ENCODE peak calls at places on chromosomes 5 and 9, in nine cellular contexts. U is heart left ventricle, M is fibroblast of pulmonary artery, Y is IMR-90, L is mesendoderm, V is astrocyte of the spinal cord, D is astrocyte, H is lower leg skin, W is HCT116. Z is an unnamed sample.
A peak's percentile ranks its signal among the peaks of the same experiment; 100 is the strongest.

GRCh38 chr9:88953401-88954029 is 37.8 kb upstream of the S1PR3 start:
- DNase-seq in U (no peak), M (peak; percentile 57), Y (peak; percentile 73), L (no peak), V (peak; percentile 75), D (peak; percentile 80), H (peak; percentile 81), W (no peak), Z (no peak)

GRCh38 chr5:139787257-139787567 is 8.4 kb upstream of the PSD2 start:
- DNase-seq in U (no peak), M (no peak), Y (no peak), L (no peak), V (no peak), D (no peak), H (no peak), W (no peak), Z (no peak)

GRCh38 chr5:119570935-119571334 is 58.4 kb upstream of the FAM170A start:
- DNase-seq in U (no peak), M (no peak), Y (no peak), L (no peak), V (no peak), D (no peak), H (no peak), W (no peak), Z (no peak)

GRCh38 chr9:22052376-22052945 is 43.4 kb upstream of the CDKN2B start:
- DNase-seq in U (no peak), M (peak; percentile 95), Y (peak; percentile 99), L (no peak), V (peak; percentile 99), D (peak; percentile 100), H (no peak), W (peak; percentile 75), Z (no peak)

GRCh38 chr9:93224591-93224990 is 40.7 kb downstream of the WNK2 start:
- DNase-seq in U (no peak), M (no peak), Y (no peak), L (peak; percentile 68), V (no peak), D (no peak), H (no peak), W (peak; percentile 7), Z (no peak)

GRCh38 chr9:133735894-133736293 is 2.3 kb downstream of the SARDH start:
- DNase-seq in U (no peak), M (no peak), Y (no peak), L (no peak), V (no peak), D (no peak), H (peak; percentile 21), W (no peak), Z (no peak)

GRCh38 chr9:92094655-92095054 is 20.6 kb downstream of the SPTLC1 start:
- DNase-seq in U (no peak), M (no peak), Y (peak; percentile 43), L (peak; percentile 72), V (peak; percentile 5), D (peak; percentile 18), H (no peak), W (peak; percentile 66), Z (no peak)

GRCh38 chr5:4879693-4880303 is 260.3 kb upstream of the ADAMTS16 start:
- DNase-seq in U (peak; percentile 66), M (peak; percentile 73), Y (peak; percentile 47), L (peak; percentile 80), V (peak; percentile 79), D (peak; percentile 48), H (peak; percentile 92), W (peak; percentile 39), Z (no peak)

GRCh38 chr5:115214541-115214940 is 44.8 kb upstream of the TRIM36 start:
- DNase-seq in U (no peak), M (no peak), Y (peak; percentile 68), L (no peak), V (no peak), D (no peak), H (no peak), W (no peak), Z (no peak)

GRCh38 chr5:120326651-120327050 is 137.4 kb upstream of the PRR16 start:
- DNase-seq in U (no peak), M (no peak), Y (peak; percentile 47), L (no peak), V (no peak), D (no peak), H (no peak), W (no peak), Z (no peak)

GRCh38 chr9:12814877-12815237 is 40.0 kb downstream of the LURAP1L start:
- DNase-seq in U (no peak), M (no peak), Y (no peak), L (no peak), V (no peak), D (no peak), H (no peak), W (no peak), Z (no peak)

GRCh38 chr5:36090033-36090432 is 23.4 kb upstream of the UGT3A2 start:
- DNase-seq in U (no peak), M (peak; percentile 32), Y (peak; percentile 17), L (peak; percentile 95), V (peak; percentile 5), D (no peak), H (no peak), W (peak; percentile 29), Z (no peak)

GRCh38 chr5:132510076-132510475 is 19.5 kb upstream of the IRF1 start:
- DNase-seq in U (no peak), M (peak; percentile 85), Y (peak; percentile 96), L (no peak), V (peak; percentile 88), D (peak; percentile 90), H (no peak), W (no peak), Z (no peak)

GRCh38 chr9:92392690-92393089 is 11.7 kb downstream of the OGN start:
- DNase-seq in U (no peak), M (no peak), Y (peak; percentile 30), L (no peak), V (no peak), D (no peak), H (no peak), W (no peak), Z (no peak)

GRCh38 chr9:69173891-69174644 is at the start of gene TJP2:
- DNase-seq in U (peak; percentile 86), M (peak; percentile 60), Y (peak; percentile 75), L (peak; percentile 84), V (peak; percentile 75), D (peak; percentile 66), H (peak; percentile 92), W (no peak), Z (peak; percentile 92)

GRCh38 chr5:122076023-122076422 is 2.0 kb downstream of the LOX start:
- DNase-seq in U (no peak), M (peak; percentile 77), Y (no peak), L (no peak), V (peak; percentile 50), D (peak; percentile 38), H (no peak), W (no peak), Z (no peak)

GRCh38 chr5:131394128-131394527 is 130.3 kb downstream of the CDC42SE2 start:
- DNase-seq in U (no peak), M (peak; percentile 75), Y (peak; percentile 69), L (no peak), V (peak; percentile 68), D (peak; percentile 59), H (no peak), W (no peak), Z (no peak)

GRCh38 chr9:96100385-96100978 is 201.5 kb downstream of the HSD17B3 start:
- DNase-seq in U (no peak), M (no peak), Y (no peak), L (peak; percentile 47), V (no peak), D (no peak), H (peak; percentile 67), W (no peak), Z (no peak)

GRCh38 chr9:27529316-27530278 is at the start of gene MOB3B:
- DNase-seq in U (peak; percentile 80), M (peak; percentile 66), Y (peak; percentile 50), L (peak; percentile 84), V (peak; percentile 69), D (peak; percentile 19), H (peak; percentile 97), W (peak; percentile 8), Z (peak; percentile 86)

GRCh38 chr9:116087751-116088194 is 65.8 kb upstream of the PAPPA start:
- DNase-seq in U (no peak), M (peak; percentile 72), Y (peak; percentile 85), L (peak; percentile 14), V (peak; percentile 81), D (peak; percentile 84), H (no peak), W (no peak), Z (no peak)

GRCh38 chr9:34377402-34377741 is 674 bp upstream of the MYORG start:
- DNase-seq in U (no peak), M (no peak), Y (no peak), L (no peak), V (no peak), D (no peak), H (peak; percentile 87), W (no peak), Z (peak; percentile 62)

GRCh38 chr5:645421-645820 is 33.3 kb downstream of the CEP72 start:
- DNase-seq in U (no peak), M (no peak), Y (no peak), L (no peak), V (no peak), D (no peak), H (no peak), W (no peak), Z (no peak)

DNA sequence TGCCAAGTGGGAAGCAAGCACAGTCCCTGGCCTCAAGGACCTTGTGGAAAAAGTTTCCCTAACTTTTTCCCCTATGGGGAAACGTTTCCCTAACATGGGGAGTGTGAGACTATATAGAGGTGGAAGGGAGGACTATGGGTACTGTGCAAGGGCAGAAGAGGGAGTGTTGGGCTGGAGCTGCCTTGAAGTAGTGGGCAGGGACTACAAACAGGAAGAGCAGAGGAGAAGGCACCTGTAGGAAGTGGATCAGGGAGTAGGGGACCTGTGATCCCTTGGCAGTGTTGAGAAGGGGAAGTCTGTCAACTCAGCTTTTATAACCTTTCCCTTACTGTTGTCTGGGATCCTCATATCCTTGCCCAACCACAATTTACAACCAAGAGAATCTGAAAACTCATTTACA is 1.4 kb downstream of the CMYA5 start:
- DNase-seq in U (no peak), M (no peak), Y (no peak), L (no peak), V (no peak), D (no peak), H (no peak), W (no peak), Z (no peak)
- H3K4me3 ChIP-seq in U (peak overlapping the region; percentile 40), M (no peak overlapping the region), Y (no peak overlapping the region), L (no peak overlapping the region), V (no peak overlapping the region), D (no peak overlapping the region), H (no peak overlapping the region), W (no peak overlapping the region), Z (no peak overlapping the region)

GRCh38 chr5:170233358-170233892 is 640 bp downstream of the C5orf58 start:
- DNase-seq in U (no peak), M (no peak), Y (no peak), L (no peak), V (no peak), D (no peak), H (no peak), W (no peak), Z (no peak)
- H3K4me3 ChIP-seq in U (no peak overlapping the region), M (no peak overlapping the region), Y (no peak overlapping the region), L (no peak overlapping the region), V (no peak overlapping the region), D (no peak overlapping the region), H (no peak overlapping the region), W (no peak overlapping the region), Z (no peak overlapping the region)

GRCh38 chr5:38258037-38258318 is 381 bp upstream of the EGFLAM start:
- DNase-seq in U (no peak), M (no peak), Y (no peak), L (peak; percentile 69), V (no peak), D (no peak), H (no peak), W (no peak), Z (peak; percentile 54)
- H3K4me3 ChIP-seq in U (peak overlapping the region; percentile 42), M (peak overlapping the region; percentile 39), Y (no peak overlapping the region), L (peak overlapping the region; percentile 25), V (peak overlapping the region; percentile 33), D (peak overlapping the region; percentile 53), H (peak overlapping the region; percentile 37), W (no peak overlapping the region), Z (peak overlapping the region; percentile 15)

GRCh38 chr9:130010151-130010988 is 32.6 kb downstream of the FNBP1 start:
- DNase-seq in U (no peak), M (no peak), Y (no peak), L (no peak), V (no peak), D (no peak), H (no peak), W (no peak), Z (no peak)
- H3K4me3 ChIP-seq in U (no peak overlapping the region), M (no peak overlapping the region), Y (no peak overlapping the region), L (no peak overlapping the region), V (no peak overlapping the region), D (no peak overlapping the region), H (no peak overlapping the region), W (no peak overlapping the region), Z (no peak overlapping the region)